ENCODE peak calls at places on chromosome 21, in nine cellular contexts. T is H1; Z is mammary epithelial cell; F is CD4-positive, CD25-positive, alpha-beta regulatory T cell; C is tibial artery; U is breast epithelium; D is right atrium auricular region; A is left ventricle myocardium inferior; K is thyroid gland. P is an unnamed sample.
A peak's percentile ranks its signal among the peaks of the same experiment; 100 is the strongest.

GRCh38 chr21:26833460-26833939 is 11.7 kb downstream of the ADAMTS1 start:
- DNase-seq in T (no peak), Z (no peak), F (no peak), C (no peak), U (no peak), D (no peak), A (no peak), K (peak; percentile 30), P (no peak)

GRCh38 chr21:33212159-33212851 is 17.4 kb upstream of the IFNAR2 start:
- DNase-seq in T (no peak), Z (peak; percentile 88), F (peak; percentile 37), C (no peak), U (no peak), D (no peak), A (no peak), K (no peak), P (no peak)

GRCh38 chr21:33198346-33199135 is 31.2 kb upstream of the IFNAR2 start:
- DNase-seq in T (no peak), Z (no peak), F (no peak), C (peak; percentile 53), U (no peak), D (peak; percentile 84), A (peak; percentile 58), K (peak; percentile 19), P (no peak)

GRCh38 chr21:36609654-36610053 is 89.3 kb upstream of the SIM2 start:
- DNase-seq in T (no peak), Z (no peak), F (no peak), C (no peak), U (no peak), D (no peak), A (no peak), K (no peak), P (no peak)

GRCh38 chr21:17044696-17045095 is 468.1 kb upstream of the CXADR start:
- DNase-seq in T (no peak), Z (no peak), F (no peak), C (no peak), U (no peak), D (no peak), A (no peak), K (no peak), P (no peak)

GRCh38 chr21:36891123-36891522 is 75.3 kb downstream of the HLCS start:
- DNase-seq in T (no peak), Z (no peak), F (no peak), C (no peak), U (no peak), D (no peak), A (no peak), K (no peak), P (no peak)

GRCh38 chr21:44732263-44732662 is 20.9 kb upstream of the TSPEAR start:
- DNase-seq in T (no peak), Z (no peak), F (no peak), C (no peak), U (no peak), D (no peak), A (no peak), K (no peak), P (no peak)

GRCh38 chr21:44943686-44944550 is 4.1 kb downstream of the SLX9 start:
- DNase-seq in T (no peak), Z (no peak), F (no peak), C (no peak), U (peak; percentile 38), D (no peak), A (no peak), K (no peak), P (no peak)

GRCh38 chr21:29025328-29025713 is 853 bp downstream of the USP16 start:
- DNase-seq in T (no peak), Z (peak; percentile 35), F (no peak), C (no peak), U (no peak), D (no peak), A (no peak), K (no peak), P (peak; percentile 43)

GRCh38 chr21:27725916-27726315 is 759.0 kb upstream of the ADAMTS5 start:
- DNase-seq in T (no peak), Z (peak; percentile 1), F (no peak), C (no peak), U (no peak), D (no peak), A (no peak), K (no peak), P (no peak)

GRCh38 chr21:25573409-25574206 is 33.7 kb downstream of the MRPL39 start:
- DNase-seq in T (no peak), Z (peak; percentile 94), F (peak; percentile 58), C (no peak), U (no peak), D (no peak), A (no peak), K (no peak), P (no peak)

GRCh38 chr21:33380483-33380998 is 22.7 kb upstream of the IFNGR2 start:
- DNase-seq in T (peak; percentile 41), Z (peak; percentile 98), F (peak; percentile 77), C (peak; percentile 94), U (peak; percentile 95), D (peak; percentile 97), A (peak; percentile 90), K (peak; percentile 57), P (peak; percentile 88)

GRCh38 chr21:33700491-33700890 is 58.2 kb downstream of the ITSN1 start:
- DNase-seq in T (no peak), Z (no peak), F (no peak), C (no peak), U (no peak), D (no peak), A (no peak), K (no peak), P (no peak)

GRCh38 chr21:44888581-44889550 is 15.4 kb upstream of the PTTG1IP start:
- DNase-seq in T (no peak), Z (no peak), F (no peak), C (no peak), U (no peak), D (no peak), A (peak; percentile 13), K (no peak), P (no peak)

GRCh38 chr21:46322351-46323226 is 1.1 kb downstream of the C21orf58 start:
- DNase-seq in T (no peak), Z (peak; percentile 27), F (peak; percentile 3), C (no peak), U (no peak), D (no peak), A (no peak), K (no peak), P (peak; percentile 58)

GRCh38 chr21:28235169-28235892 is 757.3 kb downstream of the LTN1 start:
- DNase-seq in T (no peak), Z (no peak), F (no peak), C (peak; percentile 27), U (no peak), D (no peak), A (peak; percentile 22), K (no peak), P (peak; percentile 40)

GRCh38 chr21:37232274-37233018 is 34.7 kb downstream of the VPS26C start:
- DNase-seq in T (no peak), Z (no peak), F (no peak), C (no peak), U (no peak), D (no peak), A (no peak), K (no peak), P (no peak)

GRCh38 chr21:27954806-27955205 is 987.9 kb upstream of the ADAMTS5 start:
- DNase-seq in T (no peak), Z (no peak), F (no peak), C (no peak), U (no peak), D (no peak), A (no peak), K (no peak), P (no peak)

GRCh38 chr21:21084179-21084578 is 86.0 kb downstream of the NCAM2 start:
- DNase-seq in T (no peak), Z (no peak), F (no peak), C (no peak), U (no peak), D (no peak), A (no peak), K (no peak), P (no peak)

GRCh38 chr21:34520769-34521508 is 8.9 kb upstream of the KCNE1 start:
- DNase-seq in T (no peak), Z (no peak), F (no peak), C (no peak), U (no peak), D (no peak), A (peak; percentile 40), K (no peak), P (no peak)

GRCh38 chr21:36589352-36589971 is 109.5 kb upstream of the SIM2 start:
- DNase-seq in T (no peak), Z (no peak), F (no peak), C (no peak), U (no peak), D (no peak), A (no peak), K (peak; percentile 47), P (peak; percentile 80)

GRCh38 chr21:23524685-23525084 is 2082.6 kb downstream of the MRPL39 start:
- DNase-seq in T (no peak), Z (no peak), F (no peak), C (no peak), U (no peak), D (no peak), A (no peak), K (no peak), P (no peak)

GRCh38 chr21:43361493-43362296 is 65.2 kb downstream of the SIK1 start:
- DNase-seq in T (no peak), Z (peak; percentile 93), F (peak; percentile 64), C (peak; percentile 54), U (no peak), D (peak; percentile 85), A (peak; percentile 72), K (peak; percentile 13), P (peak; percentile 84)
- H3K27me3 ChIP-seq in T (no peaks in the 10 kb centered on the region), Z (no peaks in the 10 kb centered on the region), F (no peaks in the 10 kb centered on the region), C (no peaks in the 10 kb centered on the region), U (no peaks in the 10 kb centered on the region), D (no peaks in the 10 kb centered on the region), A (no peaks in the 10 kb centered on the region), K (no peaks in the 10 kb centered on the region), P (no peaks in the 10 kb centered on the region)

GRCh38 chr21:31803039-31804007 is 69.5 kb upstream of the HUNK start:
- DNase-seq in T (no peak), Z (no peak), F (no peak), C (no peak), U (no peak), D (no peak), A (no peak), K (no peak), P (no peak)
- H3K27me3 ChIP-seq in T (no peaks in the 10 kb centered on the region), Z (no peaks in the 10 kb centered on the region), F (peaks cover 7% of the 10 kb centered on the region), C (no peaks in the 10 kb centered on the region), U (no peaks in the 10 kb centered on the region), D (no peaks in the 10 kb centered on the region), A (peaks cover 46% of the 10 kb centered on the region), K (no peaks in the 10 kb centered on the region), P (peaks cover 6% of the 10 kb centered on the region)

DNA sequence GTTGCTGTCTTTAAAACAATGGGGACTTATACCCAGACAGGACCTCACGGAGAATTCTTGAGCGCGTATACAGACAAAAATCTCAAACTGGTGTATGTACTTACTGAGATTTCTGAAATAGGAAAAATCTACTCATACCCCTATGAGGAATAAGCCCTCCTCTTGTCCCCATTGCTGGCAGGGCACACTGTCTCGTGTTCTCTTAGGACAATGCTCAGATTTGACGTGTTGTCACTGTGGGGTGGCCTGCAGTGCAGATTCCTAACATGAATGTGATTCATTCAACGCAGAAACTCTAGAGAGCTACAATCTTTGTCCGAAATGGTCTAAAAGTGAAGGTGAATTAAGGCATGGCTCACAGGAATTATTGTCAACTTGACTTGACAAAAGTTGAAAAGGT is 31.1 kb upstream of the PDE9A start:
- DNase-seq in T (no peak), Z (no peak), F (no peak), C (no peak), U (no peak), D (no peak), A (no peak), K (peak; percentile 17), P (no peak)
- H3K27me3 ChIP-seq in T (no peaks in the 10 kb centered on the region), Z (peaks cover 10% of the 10 kb centered on the region), F (peaks cover 2% of the 10 kb centered on the region), C (no peaks in the 10 kb centered on the region), U (no peaks in the 10 kb centered on the region), D (no peaks in the 10 kb centered on the region), A (peaks cover 100% of the 10 kb centered on the region), K (peaks cover 3% of the 10 kb centered on the region), P (peaks cover 2% of the 10 kb centered on the region)

GRCh38 chr21:15692711-15693110 is 37.1 kb upstream of the USP25 start:
- DNase-seq in T (no peak), Z (no peak), F (no peak), C (no peak), U (no peak), D (no peak), A (no peak), K (no peak), P (no peak)
- H3K27me3 ChIP-seq in T (no peaks in the 10 kb centered on the region), Z (no peaks in the 10 kb centered on the region), F (peaks cover 5% of the 10 kb centered on the region), C (no peaks in the 10 kb centered on the region), U (no peaks in the 10 kb centered on the region), D (no peaks in the 10 kb centered on the region), A (peaks cover 12% of the 10 kb centered on the region), K (no peaks in the 10 kb centered on the region), P (no peaks in the 10 kb centered on the region)

P was measured in Karpas-422.